ENCODE peak calls at places on chromosomes 2 and 18, in six cellular contexts. N, R, I, W, X and Y are unnamed samples.

GRCh38 chr2:120001461-120001860 is 11.4 kb upstream of the EPB41L5 start:
- DNase-seq in X (no peak), R (no peak), W (no peak), I (no peak), N (no peak), Y (no peak)

GRCh38 chr2:11456251-11456650 is 9.7 kb downstream of the E2F6 start:
- DNase-seq in X (no peak), W (no peak), N (no peak), I (no peak), R (no peak), Y (no peak)

GRCh38 chr2:42492691-42493467 is 903 bp downstream of the KCNG3 start:
- DNase-seq in R (no peak), N (no peak), X (peak), W (no peak), I (no peak), Y (no peak)

GRCh38 chr2:240203031-240203841 is 62.8 kb upstream of the OTOS start:
- DNase-seq in W (no peak), N (no peak), I (no peak), R (no peak), X (no peak), Y (no peak)

GRCh38 chr2:157627594-157628281 is 926 bp downstream of the ACVR1C start:
- DNase-seq in W (no peak), I (no peak), X (no peak), R (no peak), N (no peak), Y (no peak)

GRCh38 chr2:38605298-38605830 is 2.6 kb upstream of the HNRNPLL start:
- DNase-seq in R (no peak), I (no peak), X (no peak), W (no peak), N (no peak), Y (no peak)

GRCh38 chr18:48813833-48814489 is 136.8 kb downstream of the SMAD7 start:
- DNase-seq in R (no peak), I (no peak), W (no peak), N (peak), X (no peak), Y (no peak)

GRCh38 chr2:210895132-210895531 is 338.7 kb downstream of the CPS1 start:
- DNase-seq in N (no peak), R (no peak), I (no peak), X (no peak), W (peak), Y (no peak)

GRCh38 chr18:3623769-3624545 is 174.0 kb downstream of the TGIF1 start:
- DNase-seq in N (peak), X (peak), I (peak), R (no peak), W (peak), Y (peak)

GRCh38 chr2:129918604-129919003 is 60.9 kb upstream of the RAB6C start:
- DNase-seq in I (no peak), R (no peak), W (no peak), X (no peak), N (no peak), Y (no peak)

GRCh38 chr2:110858993-110859770 is 126.8 kb downstream of the ACOXL start:
- DNase-seq in R (no peak), N (no peak), I (no peak), X (no peak), W (no peak), Y (no peak)

GRCh38 chr2:60364441-60364840 is 189.0 kb downstream of the BCL11A start:
- DNase-seq in X (no peak), N (no peak), I (no peak), R (no peak), W (no peak), Y (no peak)

GRCh38 chr2:225916692-225917091 is 517.2 kb downstream of the NYAP2 start:
- DNase-seq in X (no peak), R (no peak), W (no peak), N (no peak), I (no peak), Y (no peak)

GRCh38 chr2:7417845-7418244 is 500.6 kb downstream of the RNF144A start:
- DNase-seq in N (no peak), I (no peak), W (no peak), X (no peak), R (no peak), Y (no peak)

GRCh38 chr2:64924178-64924934 is 64.8 kb upstream of the SLC1A4 start:
- DNase-seq in I (no peak), N (no peak), R (no peak), X (no peak), W (no peak), Y (no peak)

GRCh38 chr2:242088471-242089212 is 219.1 kb downstream of the RTP5 start:
- DNase-seq in W (peak), X (peak), R (peak), N (peak), I (peak), Y (peak)

DNA sequence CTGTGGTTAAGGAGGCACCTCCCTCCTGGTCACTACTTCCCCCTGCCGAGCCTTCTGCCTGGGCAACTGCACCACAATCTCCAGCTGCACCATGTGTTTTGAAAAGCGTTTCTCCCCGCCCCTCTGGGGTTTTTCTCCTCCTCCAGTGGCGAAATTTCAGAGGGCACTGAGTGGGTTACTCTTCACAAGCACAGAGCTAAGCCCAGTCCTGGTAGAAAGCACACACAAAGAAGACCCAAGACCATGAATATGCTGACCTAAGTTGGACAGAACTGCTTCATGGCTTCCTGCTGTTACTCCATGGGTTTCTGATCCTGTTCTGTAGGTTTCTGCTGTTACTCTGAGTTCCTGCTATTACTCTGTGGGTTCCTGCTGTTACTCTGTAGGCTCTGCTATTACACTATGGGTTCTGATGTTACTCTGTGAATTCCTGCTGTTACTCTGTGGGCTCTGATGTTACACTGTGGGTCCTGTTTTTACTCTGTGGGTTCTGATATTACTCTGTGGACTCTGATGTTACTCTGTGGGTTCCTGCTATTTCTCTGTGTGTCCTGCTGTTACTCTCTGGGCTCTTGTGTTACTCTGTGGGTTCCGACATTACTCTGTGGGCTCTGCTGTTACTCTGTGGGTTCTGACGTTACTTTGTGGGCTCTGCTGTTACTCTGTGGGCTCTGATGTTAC is 216.6 kb downstream of the RTP5 start:
- DNase-seq in I (no peak), X (no peak), N (no peak), R (peak), W (peak), Y (no peak)
- TF ChIP-seq MAX in I (no peak), X (no peak), N (no peak), R (no peak), W (peak), Y (no peak)

GRCh38 chr2:100936972-100937542 is 65.0 kb upstream of the RPL31 start:
- DNase-seq in N (no peak), I (no peak), X (no peak), R (no peak), W (no peak), Y (no peak)

GRCh38 chr2:100934504-100935371 is 67.4 kb upstream of the RPL31 start:
- DNase-seq in W (no peak), N (no peak), R (no peak), X (no peak), I (no peak), Y (no peak)

GRCh38 chr2:100938031-100939026 is 63.8 kb upstream of the RPL31 start:
- DNase-seq in I (no peak), N (no peak), R (no peak), X (no peak), W (no peak), Y (no peak)

GRCh38 chr2:100935372-100935752 is 66.7 kb upstream of the RPL31 start:
- DNase-seq in X (no peak), W (no peak), R (no peak), I (no peak), N (no peak), Y (no peak)

DNA sequence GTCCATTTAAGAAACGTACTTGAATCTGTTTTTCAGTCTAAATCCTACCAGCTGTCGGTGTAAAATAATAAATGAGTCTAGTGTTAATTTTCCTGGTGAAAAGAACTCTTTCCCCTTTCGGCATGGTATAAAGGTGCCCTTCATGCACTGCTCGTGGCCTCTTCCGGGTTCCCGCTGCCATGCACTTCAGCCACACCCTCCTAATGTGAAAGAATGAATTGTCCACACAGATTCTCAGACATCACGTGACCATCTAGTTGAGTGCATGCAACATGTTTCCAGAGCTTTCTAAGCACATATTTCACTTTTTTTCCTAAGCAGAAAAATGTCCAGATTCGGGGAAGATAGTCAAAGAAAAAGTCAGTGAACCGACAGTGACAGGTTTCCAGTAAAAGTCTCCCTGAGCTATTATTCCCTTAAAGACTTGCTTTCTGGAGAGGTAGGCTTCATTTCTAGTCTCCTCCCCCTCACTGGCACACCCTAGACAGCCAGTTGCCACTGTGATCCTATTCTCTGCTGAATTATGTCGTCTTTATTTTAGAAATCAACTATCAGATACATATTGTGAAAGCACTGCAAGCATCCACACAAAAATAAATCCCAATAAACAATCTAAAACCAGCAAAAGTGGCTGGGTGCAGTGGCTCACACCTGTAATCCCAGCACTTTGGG is 65.9 kb upstream of the RPL31 start:
- DNase-seq in W (no peak), I (no peak), X (no peak), R (no peak), N (no peak), Y (no peak)
- H3K27ac ChIP-seq in W (no peak), I (no peak), X (no peak), R (no peak), N (no peak), Y (no peak)

GRCh38 chr2:195695002-195695631 is 38.1 kb downstream of the SLC39A10 start:
- DNase-seq in N (peak), R (no peak), X (no peak), I (no peak), W (no peak), Y (no peak)
- TF ChIP-seq REST in N (no peak), R (no peak), X (no peak), I (no peak), W (no peak), Y (no peak)

GRCh38 chr18:50780144-50780543 is 39.7 kb downstream of the MRO start:
- DNase-seq in W (no peak), N (no peak), I (no peak), X (no peak), R (no peak), Y (no peak)
- TF ChIP-seq MAX in W (no peak), N (no peak), I (no peak), X (no peak), R (no peak), Y (no peak)

DNA sequence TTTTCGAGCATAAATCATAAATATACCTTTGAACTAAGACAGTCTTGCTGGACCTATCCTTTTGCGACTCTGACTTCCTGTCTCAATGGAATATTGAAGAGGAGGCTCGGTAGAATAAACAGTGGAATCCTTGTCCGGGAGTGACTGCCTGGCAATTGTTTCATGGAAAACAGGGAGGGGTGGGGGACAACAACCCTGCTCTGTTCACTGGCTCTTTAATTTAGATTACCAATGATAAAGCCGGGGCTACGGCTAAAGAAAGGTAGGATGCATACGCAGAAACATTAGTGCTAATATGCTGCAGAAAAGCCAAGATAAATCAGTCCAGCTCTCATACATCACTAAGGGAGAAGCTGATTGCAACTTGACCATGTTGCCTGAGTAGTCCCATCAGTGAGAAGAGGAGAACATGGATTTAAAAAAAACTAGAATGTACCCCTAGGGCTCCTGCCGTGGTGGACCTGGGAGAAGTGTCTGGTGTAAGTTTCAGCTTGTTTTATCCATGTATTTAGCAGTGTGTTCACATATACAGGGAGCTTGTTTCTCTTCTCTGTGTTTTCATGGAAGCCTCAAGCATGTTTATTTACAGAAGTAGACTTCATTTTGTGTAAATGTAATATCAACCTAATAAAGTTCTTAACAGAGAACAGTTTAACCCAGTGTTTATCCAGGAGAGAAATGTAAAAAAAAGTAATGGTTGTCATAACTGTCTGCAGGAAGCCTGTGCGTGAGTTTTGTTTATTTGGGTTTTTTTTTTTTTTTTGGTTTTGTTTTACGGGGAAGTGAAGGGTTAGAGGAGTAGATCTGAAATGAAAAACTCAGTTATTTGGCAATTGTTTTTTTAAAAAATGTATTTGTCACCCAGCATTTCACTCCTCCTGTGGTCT is 124.4 kb downstream of the RAPGEF4 start:
- DNase-seq in I (no peak), N (no peak), R (no peak), W (no peak), X (peak), Y (no peak)
- H3K27ac ChIP-seq in I (no peak), N (no peak), R (no peak), W (no peak), X (peak), Y (no peak)

DNA sequence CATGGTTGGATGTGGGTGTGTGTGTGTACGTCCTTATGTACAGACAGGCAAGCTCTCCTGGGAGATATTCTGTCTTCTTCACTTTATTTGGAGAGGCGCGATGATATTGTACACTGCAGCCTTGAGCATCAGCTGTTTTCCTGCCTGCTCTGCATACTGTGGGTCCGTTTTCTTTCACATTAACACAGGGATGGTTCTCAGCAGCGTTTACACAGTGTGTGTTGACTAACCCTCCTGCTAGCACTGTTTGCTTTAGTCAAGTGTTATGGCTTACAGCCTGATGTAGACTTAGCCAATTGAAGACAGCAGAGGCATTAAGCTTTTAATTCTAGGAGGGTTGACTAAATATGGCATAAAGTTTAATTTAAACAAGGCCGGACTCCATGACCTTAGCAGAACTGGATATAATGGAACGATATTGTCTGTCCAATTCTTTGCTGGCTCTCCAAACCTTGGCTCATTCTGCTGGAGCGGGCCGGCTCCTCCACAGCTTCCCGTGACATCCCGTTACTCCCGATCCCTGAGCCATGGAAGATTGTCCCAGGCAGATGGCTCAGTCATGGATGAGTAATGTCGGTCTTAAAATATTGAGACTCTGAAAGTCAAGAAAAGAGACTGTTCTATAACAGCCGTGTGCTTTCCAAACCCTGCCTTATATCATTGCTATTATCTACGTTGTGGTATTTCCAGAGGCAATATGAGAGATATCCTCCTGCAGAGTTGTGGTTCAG is 134.7 kb downstream of the TPGS2 start:
- DNase-seq in I (no peak), R (no peak), X (no peak), W (peak), N (no peak), Y (no peak)
- TF ChIP-seq REST in I (no peak), R (no peak), X (no peak), W (no peak), N (no peak), Y (no peak)

GRCh38 chr2:25341753-25342371 is at the start of gene DNMT3A:
- DNase-seq in W (no peak), N (peak), X (peak), I (no peak), R (no peak), Y (no peak)

GRCh38 chr2:25343187-25343825 is 1.6 kb upstream of the DNMT3A start:
- DNase-seq in N (no peak), I (no peak), W (no peak), X (peak), R (no peak), Y (no peak)

GRCh38 chr2:25341031-25341727 is 546 bp downstream of the DNMT3A start:
- DNase-seq in X (peak), R (no peak), N (peak), W (no peak), I (no peak), Y (no peak)

GRCh38 chr2:25340340-25340886 is 1.3 kb downstream of the DNMT3A start:
- DNase-seq in N (peak), I (no peak), R (no peak), X (peak), W (no peak), Y (no peak)

GRCh38 chr2:25342372-25343186 is 854 bp upstream of the DNMT3A start:
- DNase-seq in R (no peak), X (peak), I (peak), N (peak), W (peak), Y (peak)
- TF ChIP-seq MAX in R (peak), X (no peak), I (peak), N (peak), W (peak), Y (peak)

DNA sequence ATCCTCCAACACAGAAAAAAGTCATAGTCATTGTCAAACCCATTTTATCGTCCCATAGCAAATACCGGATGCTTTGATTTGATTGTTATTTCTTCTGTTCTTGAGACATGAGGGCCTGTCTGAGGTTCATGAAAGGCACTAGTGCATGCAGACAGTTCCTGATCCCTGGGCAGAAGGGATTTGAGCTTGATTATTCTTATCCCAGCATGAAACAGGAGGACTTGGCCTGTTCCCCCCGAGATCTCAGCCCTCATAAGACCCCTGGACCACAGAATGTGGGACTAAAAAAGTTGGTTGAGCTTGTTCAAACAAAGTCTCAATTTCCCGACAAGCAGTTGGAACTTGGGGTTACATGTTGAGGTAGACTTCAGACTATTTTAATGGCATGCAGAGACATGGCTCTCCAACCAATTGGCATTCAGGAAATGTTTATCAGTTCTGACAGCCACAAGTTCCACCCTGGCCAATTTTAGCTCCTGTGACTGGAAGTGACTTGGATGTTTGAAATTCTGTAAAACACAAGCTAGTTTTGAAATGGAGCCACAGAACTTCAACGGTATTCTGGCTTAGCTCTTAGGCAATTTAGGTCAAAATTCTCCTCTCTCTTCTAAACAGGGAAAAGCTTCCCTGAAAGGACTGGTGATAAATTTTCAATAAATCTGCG is 366.9 kb upstream of the SLC14A2 start:
- DNase-seq in X (no peak), R (no peak), W (no peak), I (no peak), N (no peak), Y (no peak)
- H3K27ac ChIP-seq in X (peak), R (no peak), W (no peak), I (no peak), N (no peak), Y (no peak)

DNA sequence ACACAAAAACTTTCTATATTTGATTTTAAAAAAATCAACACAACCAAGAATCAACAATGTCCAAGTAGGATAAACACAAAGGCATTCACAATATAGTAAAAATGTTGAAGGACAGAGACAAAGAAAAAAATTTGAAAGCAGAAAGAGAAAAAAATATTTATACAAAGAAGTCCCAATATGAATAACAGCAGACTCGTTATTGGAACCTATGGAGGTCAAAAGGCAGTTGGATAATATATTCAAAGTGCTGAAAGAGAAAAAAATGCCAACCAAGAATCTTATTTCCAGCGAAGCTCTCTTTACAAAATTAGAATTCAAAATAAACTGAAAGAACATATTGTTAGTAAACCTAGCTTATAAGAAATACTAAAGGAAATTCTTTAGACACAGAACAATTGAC is 859.5 kb downstream of the LRP1B start:
- DNase-seq in R (no peak), I (no peak), N (no peak), W (no peak), X (no peak), Y (no peak)
- TF ChIP-seq REST in R (no peak), I (no peak), N (no peak), W (no peak), X (no peak), Y (no peak)

DNA sequence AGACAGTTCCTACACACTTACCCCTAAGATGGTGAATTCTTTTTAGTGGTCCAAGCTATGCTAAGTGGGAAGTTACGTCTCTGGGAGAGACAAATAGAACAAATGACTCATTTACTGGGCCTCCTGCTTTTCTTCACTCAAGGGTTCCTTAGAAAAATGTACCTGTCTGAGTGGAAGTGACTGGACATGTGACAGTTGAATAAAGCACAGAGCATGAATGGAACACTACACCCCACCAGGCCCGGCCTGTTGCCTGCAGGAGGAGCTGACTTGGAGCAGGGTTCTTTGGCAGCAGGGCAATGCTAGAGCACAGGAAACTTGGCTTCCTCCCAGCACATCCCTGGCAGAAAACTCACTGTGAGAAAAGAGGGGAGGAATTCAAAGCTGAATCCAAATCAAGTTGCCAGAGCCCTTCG is 451.0 kb upstream of the SETBP1 start:
- DNase-seq in I (no peak), R (no peak), W (no peak), N (no peak), X (peak), Y (no peak)
- TF ChIP-seq MAX in I (no peak), R (no peak), W (no peak), N (no peak), X (peak), Y (no peak)